ENCODE peak calls at places on chromosomes 6 and 20, in eight cellular contexts. P is CD4-positive, alpha-beta memory T cell; D is epithelial cell of esophagus; T is GM06990; L is stimulated activated CD8-positive, alpha-beta memory T cell treated with anti-CD3 and anti-CD28 coated beads, Interleukin-15, amount 100 ng/mL, for 1 hour; I is tibial artery; B is mesothelial cell of epicardium; R is bronchial epithelial cell. G is an unnamed sample.

GRCh38 chr6:152091851-152092341 is 284.4 kb downstream of the ESR1 start:
- DNase-seq in T (no peak), I (no peak), B (no peak), L (no peak), P (no peak), D (peak), R (peak), G (no peak)

GRCh38 chr6:82268301-82268846 is 20.8 kb upstream of the IBTK start:
- DNase-seq in R (no peak), D (no peak), L (no peak), P (no peak), T (no peak), I (no peak), B (no peak), G (no peak)

GRCh38 chr6:93496548-93496947 is 77.2 kb upstream of the EPHA7 start:
- DNase-seq in R (peak), B (no peak), D (no peak), L (no peak), T (no peak), P (no peak), I (no peak), G (no peak)

GRCh38 chr6:42820509-42821340 is 38.9 kb downstream of the BICRAL start:
- DNase-seq in D (no peak), L (no peak), I (peak), B (no peak), P (no peak), T (no peak), R (no peak), G (peak)

GRCh38 chr6:159104163-159104885 is 59.5 kb upstream of the TAGAP start:
- DNase-seq in T (peak), I (no peak), D (peak), B (peak), L (peak), P (peak), R (peak), G (peak)

GRCh38 chr20:58433759-58434158 is 44.7 kb downstream of the VAPB start:
- DNase-seq in T (no peak), I (no peak), P (no peak), B (no peak), D (peak), L (no peak), R (peak), G (no peak)

GRCh38 chr20:699811-700338 is 24.3 kb upstream of the SCRT2 start:
- DNase-seq in P (no peak), B (no peak), I (no peak), D (no peak), L (no peak), T (no peak), R (no peak), G (peak)

GRCh38 chr6:78831492-78831891 is 35.9 kb upstream of the IRAK1BP1 start:
- DNase-seq in T (no peak), D (no peak), R (no peak), L (no peak), P (no peak), B (no peak), I (no peak), G (peak)

GRCh38 chr6:163530406-163530805 is 115.9 kb downstream of the QKI start:
- DNase-seq in L (no peak), B (no peak), P (peak), I (no peak), R (no peak), T (no peak), D (no peak), G (no peak)

GRCh38 chr6:90694802-90695201 is 107.9 kb upstream of the MAP3K7 start:
- DNase-seq in L (no peak), B (no peak), P (no peak), I (no peak), T (no peak), D (no peak), R (no peak), G (no peak)

GRCh38 chr6:35368038-35368887 is 25.9 kb downstream of the PPARD start:
- DNase-seq in T (peak), B (no peak), P (no peak), R (peak), L (no peak), D (peak), I (no peak), G (no peak)

GRCh38 chr6:116616757-116617093 is 446 bp downstream of the RSPH4A start:
- DNase-seq in L (no peak), B (no peak), D (no peak), P (peak), I (no peak), R (no peak), T (peak), G (peak)

GRCh38 chr6:81938991-81939773 is 186.7 kb upstream of the TENT5A start:
- DNase-seq in T (no peak), P (no peak), L (no peak), R (peak), D (peak), I (no peak), B (no peak), G (no peak)

GRCh38 chr20:5191829-5192569 is 65.2 kb downstream of the CDS2 start:
- DNase-seq in R (peak), B (no peak), T (peak), I (no peak), D (peak), P (no peak), L (no peak), G (peak)

GRCh38 chr20:779771-780170 is 11.5 kb upstream of the SLC52A3 start:
- DNase-seq in R (no peak), D (no peak), P (no peak), L (no peak), I (no peak), T (no peak), B (no peak), G (no peak)

GRCh38 chr6:114140416-114140815 is 169.5 kb upstream of the HDAC2 start:
- DNase-seq in P (no peak), R (peak), I (no peak), B (no peak), T (no peak), L (no peak), D (no peak), G (no peak)

GRCh38 chr6:135880066-135880972 is 28.8 kb downstream of the PDE7B start:
- DNase-seq in L (peak), I (no peak), T (peak), D (no peak), R (no peak), P (peak), B (no peak), G (no peak)

GRCh38 chr20:34084227-34084923 is 27.7 kb downstream of the EIF2S2 start:
- DNase-seq in D (no peak), T (no peak), L (no peak), I (no peak), R (no peak), P (no peak), B (no peak), G (no peak)

GRCh38 chr20:53722515-53723036 is 128.9 kb upstream of the ZNF217 start:
- DNase-seq in L (no peak), P (no peak), B (no peak), T (no peak), R (no peak), I (no peak), D (no peak), G (no peak)

GRCh38 chr6:139547082-139547776 is 172.8 kb upstream of the CITED2 start:
- DNase-seq in T (no peak), B (no peak), I (no peak), P (no peak), D (no peak), R (no peak), L (no peak), G (no peak)

GRCh38 chr6:43090557-43090952 is 14.4 kb downstream of the PTK7 start:
- DNase-seq in D (no peak), R (peak), P (no peak), L (no peak), B (no peak), I (no peak), T (no peak), G (no peak)

G was measured in Ammon's horn.